ENCODE peak calls at places on chromosomes 5 and 9, in six cellular contexts. W, F, D, M, U and P are unnamed samples. For H3K36me3, the result is how much of the 10 kb centered on the place peaks cover.

GRCh38 chr9:108093773-108094675 is 604.5 kb upstream of the KLF4 start:
- DNase-seq in M (peak), D (peak), W (no peak), U (no peak), F (no peak), P (peak)

GRCh38 chr9:78671785-78672184 is 374.9 kb downstream of the PSAT1 start:
- DNase-seq in M (no peak), F (no peak), U (no peak), W (no peak), D (no peak), P (no peak)

GRCh38 chr5:150219142-150219541 is 29.3 kb downstream of the SLC6A7 start:
- DNase-seq in D (peak), W (no peak), U (no peak), M (no peak), F (no peak), P (no peak)

GRCh38 chr9:79621916-79622575 is 50.3 kb downstream of the TLE4 start:
- DNase-seq in M (no peak), U (no peak), D (no peak), W (no peak), F (no peak), P (no peak)

GRCh38 chr5:39657943-39658342 is 233.2 kb upstream of the DAB2 start:
- DNase-seq in U (no peak), W (no peak), F (no peak), D (no peak), M (no peak), P (no peak)

GRCh38 chr5:139385061-139385889 is 2.2 kb upstream of the SLC23A1 start:
- DNase-seq in M (no peak), F (peak), U (peak), W (no peak), D (peak), P (no peak)

GRCh38 chr5:10537614-10538013 is 26.3 kb upstream of the ANKRD33B start:
- DNase-seq in W (no peak), D (no peak), F (no peak), M (no peak), U (no peak), P (no peak)

GRCh38 chr5:139407517-139407916 is 3.6 kb upstream of the SPATA24 start:
- DNase-seq in F (no peak), W (no peak), D (no peak), U (no peak), M (no peak), P (no peak)

GRCh38 chr9:76818271-76818670 is 54.0 kb downstream of the PCA3 start:
- DNase-seq in M (peak), W (peak), D (peak), F (no peak), U (no peak), P (peak)

GRCh38 chr5:113243349-113243664 is 191.5 kb downstream of the TSSK1B start:
- DNase-seq in U (no peak), F (no peak), D (no peak), W (no peak), M (no peak), P (no peak)

GRCh38 chr9:17330097-17330496 is 195.3 kb downstream of the CNTLN start:
- DNase-seq in M (no peak), D (peak), W (no peak), U (no peak), F (no peak), P (no peak)

GRCh38 chr5:166240705-166241104 is 2050.7 kb upstream of the WWC1 start:
- DNase-seq in U (no peak), W (no peak), M (no peak), F (no peak), D (no peak), P (no peak)

GRCh38 chr5:124806026-124806856 is 59.8 kb upstream of the ZNF608 start:
- DNase-seq in D (peak), F (peak), W (peak), U (no peak), M (no peak), P (peak)

GRCh38 chr9:33143241-33143642 is 23.9 kb downstream of the B4GALT1 start:
- DNase-seq in W (no peak), M (no peak), F (no peak), U (no peak), D (peak), P (no peak)

GRCh38 chr9:93133641-93134017 is 422 bp downstream of the NINJ1 start:
- DNase-seq in U (peak), W (peak), M (no peak), F (peak), D (peak), P (peak)

GRCh38 chr9:108521063-108521462 is 334.7 kb downstream of the ACTL7B start:
- DNase-seq in F (no peak), U (no peak), M (no peak), D (peak), W (no peak), P (peak)

GRCh38 chr5:180283026-180283615 is 8.8 kb downstream of the MAPK9 start:
- DNase-seq in U (no peak), D (no peak), W (no peak), M (no peak), F (no peak), P (no peak)

GRCh38 chr5:68421667-68422220 is 206.2 kb downstream of the PIK3R1 start:
- DNase-seq in D (no peak), W (no peak), U (no peak), F (no peak), M (no peak), P (no peak)

GRCh38 chr5:52864376-52864775 is 76.7 kb downstream of the ITGA1 start:
- DNase-seq in U (no peak), W (no peak), F (no peak), M (no peak), D (peak), P (no peak)

GRCh38 chr9:3548636-3549035 is 22.8 kb upstream of the RFX3 start:
- DNase-seq in M (no peak), D (no peak), W (no peak), F (no peak), U (no peak), P (no peak)

GRCh38 chr9:114896344-114896743 is 34.0 kb downstream of the TNFSF8 start:
- DNase-seq in F (no peak), M (no peak), W (no peak), D (no peak), U (no peak), P (no peak)

GRCh38 chr5:72366324-72366976 is 46.3 kb downstream of the PTCD2 start:
- DNase-seq in W (peak), D (peak), F (no peak), U (no peak), M (peak), P (peak)

GRCh38 chr9:133978226-133979123 is 13.6 kb downstream of the VAV2 start:
- DNase-seq in U (peak), D (no peak), M (no peak), W (peak), F (peak), P (no peak)

GRCh38 chr9:133979921-133980863 is 11.9 kb downstream of the VAV2 start:
- DNase-seq in W (peak), F (peak), M (no peak), D (no peak), U (peak), P (no peak)

GRCh38 chr9:133977421-133978201 is 14.5 kb downstream of the VAV2 start:
- DNase-seq in F (peak), W (peak), D (no peak), U (peak), M (no peak), P (no peak)

GRCh38 chr9:133980864-133981588 is 11.1 kb downstream of the VAV2 start:
- DNase-seq in F (peak), W (peak), D (no peak), U (peak), M (no peak), P (no peak)

DNA sequence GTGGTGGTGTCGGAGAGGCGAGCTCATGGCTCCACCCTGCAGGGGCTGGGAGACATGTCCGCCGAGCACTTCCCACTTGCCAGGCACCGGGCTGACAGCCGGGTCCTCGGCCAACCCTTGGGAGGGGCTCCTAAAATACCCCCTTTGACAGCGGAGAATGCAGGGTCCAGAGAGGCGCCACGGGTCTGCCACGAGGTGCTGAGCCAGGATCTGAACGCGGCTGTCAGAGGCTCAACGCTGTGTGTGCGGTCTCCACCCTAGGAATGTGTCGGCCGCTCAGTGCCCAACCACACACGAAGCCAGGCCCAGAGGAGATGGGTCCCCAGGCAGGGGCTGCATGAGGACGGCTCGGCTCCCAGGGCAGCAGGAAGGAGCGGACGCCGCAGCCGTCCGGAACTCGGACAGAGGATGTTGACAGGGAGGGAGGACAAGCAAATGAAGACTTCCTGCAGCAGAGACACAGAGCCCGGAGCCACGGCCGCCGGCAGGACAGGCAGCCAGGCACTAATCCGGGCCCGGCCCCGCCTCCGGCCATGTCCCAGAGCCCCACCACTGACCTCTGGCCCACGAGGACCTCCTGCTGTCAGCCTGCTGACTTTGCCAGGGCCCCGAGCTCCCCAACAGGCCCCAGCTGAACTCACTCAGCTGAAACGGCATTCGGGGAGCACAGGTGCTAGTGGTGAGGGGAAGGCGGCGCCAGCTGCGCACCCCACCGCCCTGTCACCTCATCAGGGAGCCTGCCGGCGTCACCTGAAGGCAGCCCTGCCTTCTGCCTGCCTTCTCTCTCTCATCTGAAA is 12.8 kb downstream of the VAV2 start:
- DNase-seq in W (peak), F (peak), M (no peak), D (peak), U (peak), P (no peak)
- H3K4me3 ChIP-seq in W (peak), F (peak), M (no peak), D (peak), U (peak), P (no peak)

GRCh38 chr5:133109655-133110483 is 58.1 kb downstream of the HSPA4 start:
- DNase-seq in W (no peak), D (peak), M (no peak), F (no peak), U (no peak), P (no peak)
- H3K36me3 ChIP-seq in W (under half), D (under half), M (under half), F (under half), U (under half), P (under half)

GRCh38 chr5:78734094-78734845 is 85.7 kb upstream of the LHFPL2 start:
- DNase-seq in D (no peak), W (no peak), M (no peak), F (no peak), U (no peak), P (peak)

GRCh38 chr5:78730300-78731094 is 81.9 kb upstream of the LHFPL2 start:
- DNase-seq in D (no peak), U (no peak), W (no peak), F (no peak), M (no peak), P (no peak)

GRCh38 chr5:78727786-78728761 is 79.5 kb upstream of the LHFPL2 start:
- DNase-seq in M (no peak), F (no peak), D (no peak), W (no peak), U (no peak), P (no peak)

GRCh38 chr5:78735834-78736463 is 87.4 kb upstream of the LHFPL2 start:
- DNase-seq in D (no peak), M (no peak), U (no peak), F (no peak), W (no peak), P (no peak)

DNA sequence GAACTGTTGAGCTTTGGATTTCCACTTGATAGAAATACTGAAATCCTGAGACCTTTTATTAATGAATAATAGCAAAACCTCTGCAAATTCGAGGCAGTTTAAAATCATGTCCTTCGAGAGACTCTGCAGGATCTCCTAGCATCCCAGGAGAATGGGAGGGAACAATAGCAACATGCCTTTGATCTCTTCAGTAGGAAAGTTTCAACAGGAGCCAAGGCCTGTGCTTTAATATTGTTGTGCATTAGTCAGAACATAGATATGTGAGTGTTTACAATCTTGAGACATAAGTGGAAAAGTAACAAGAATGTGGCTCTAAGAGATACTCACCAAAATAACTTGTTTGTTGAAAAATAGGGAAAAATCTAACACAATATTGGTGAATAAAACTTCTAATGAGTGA is 83.3 kb upstream of the LHFPL2 start:
- DNase-seq in F (no peak), D (peak), W (no peak), U (no peak), M (no peak), P (no peak)
- H3K4me3 ChIP-seq in F (no peak), D (no peak), W (no peak), U (no peak), M (no peak), P (no peak)

GRCh38 chr5:96913233-96913632 is 22.6 kb upstream of the LNPEP start:
- DNase-seq in F (no peak), U (no peak), D (no peak), W (no peak), M (no peak), P (no peak)
- H3K36me3 ChIP-seq in F (under half), U (under half), D (under half), W (half or more), M (under half), P (under half)

GRCh38 chr9:135103001-135103446 is 15.6 kb downstream of the OLFM1 start:
- DNase-seq in W (no peak), U (no peak), M (no peak), D (no peak), F (peak), P (peak)

GRCh38 chr9:135102331-135102730 is 14.9 kb downstream of the OLFM1 start:
- DNase-seq in W (no peak), M (no peak), F (peak), D (no peak), U (no peak), P (no peak)

GRCh38 chr9:135104761-135105160 is 17.3 kb downstream of the OLFM1 start:
- DNase-seq in W (no peak), D (no peak), F (peak), M (no peak), U (no peak), P (no peak)

GRCh38 chr9:135105211-135105745 is 17.8 kb downstream of the OLFM1 start:
- DNase-seq in F (peak), W (no peak), M (no peak), D (no peak), U (no peak), P (no peak)

DNA sequence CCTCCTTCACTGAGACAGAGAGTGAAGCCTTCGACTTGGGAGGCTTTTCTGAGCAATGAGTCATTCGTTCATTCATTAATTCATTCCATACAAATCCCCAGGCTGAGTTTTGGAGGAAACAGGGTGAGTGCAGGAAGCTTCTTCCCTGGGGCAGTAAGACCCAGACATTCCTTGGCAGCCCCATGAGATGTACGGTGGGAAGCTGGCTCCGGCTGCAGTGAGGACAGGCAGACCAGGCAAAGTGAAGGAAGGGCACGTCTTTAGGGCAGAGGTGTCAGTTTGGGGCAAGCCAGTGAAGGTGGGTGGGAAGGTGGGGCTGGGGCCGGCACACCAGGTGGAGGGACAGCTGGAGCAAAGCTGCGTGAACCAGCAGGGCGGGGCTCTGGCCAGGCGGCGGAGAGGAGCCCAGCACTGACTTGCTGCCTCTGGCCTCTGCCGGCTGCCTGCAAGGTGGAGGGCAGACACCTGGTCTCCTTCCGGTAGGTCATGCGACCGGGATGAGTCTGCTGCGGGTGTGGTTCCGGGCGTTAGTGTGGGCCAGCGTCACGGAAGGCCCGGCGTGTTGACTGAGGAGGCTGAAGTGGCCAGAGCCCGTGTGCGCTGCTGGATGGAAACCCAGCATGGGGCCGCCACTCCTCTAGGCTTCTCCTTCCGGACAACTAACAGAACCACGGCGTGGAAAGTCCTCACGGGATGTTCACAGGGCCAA is 16.6 kb downstream of the OLFM1 start:
- DNase-seq in F (peak), M (no peak), W (no peak), U (no peak), D (no peak), P (peak)
- H3K4me3 ChIP-seq in F (no peak), M (no peak), W (no peak), U (no peak), D (no peak), P (no peak)

GRCh38 chr5:170028124-170028523 is 47.8 kb upstream of the INSYN2B start:
- DNase-seq in D (peak), U (no peak), F (no peak), W (no peak), M (no peak), P (no peak)
- H3K36me3 ChIP-seq in D (under half), U (under half), F (under half), W (under half), M (under half), P (under half)

GRCh38 chr5:134268019-134268601 is 42.2 kb upstream of the PPP2CA start:
- DNase-seq in W (no peak), M (no peak), F (no peak), D (no peak), U (no peak), P (no peak)
- H3K4me3 ChIP-seq in W (no peak), M (no peak), F (no peak), D (no peak), U (no peak), P (no peak)

GRCh38 chr9:37426846-37427245 is 4.3 kb downstream of the GRHPR start:
- DNase-seq in W (no peak), U (no peak), M (no peak), F (peak), D (no peak), P (no peak)
- H3K36me3 ChIP-seq in W (under half), U (under half), M (under half), F (under half), D (under half), P (under half)

DNA sequence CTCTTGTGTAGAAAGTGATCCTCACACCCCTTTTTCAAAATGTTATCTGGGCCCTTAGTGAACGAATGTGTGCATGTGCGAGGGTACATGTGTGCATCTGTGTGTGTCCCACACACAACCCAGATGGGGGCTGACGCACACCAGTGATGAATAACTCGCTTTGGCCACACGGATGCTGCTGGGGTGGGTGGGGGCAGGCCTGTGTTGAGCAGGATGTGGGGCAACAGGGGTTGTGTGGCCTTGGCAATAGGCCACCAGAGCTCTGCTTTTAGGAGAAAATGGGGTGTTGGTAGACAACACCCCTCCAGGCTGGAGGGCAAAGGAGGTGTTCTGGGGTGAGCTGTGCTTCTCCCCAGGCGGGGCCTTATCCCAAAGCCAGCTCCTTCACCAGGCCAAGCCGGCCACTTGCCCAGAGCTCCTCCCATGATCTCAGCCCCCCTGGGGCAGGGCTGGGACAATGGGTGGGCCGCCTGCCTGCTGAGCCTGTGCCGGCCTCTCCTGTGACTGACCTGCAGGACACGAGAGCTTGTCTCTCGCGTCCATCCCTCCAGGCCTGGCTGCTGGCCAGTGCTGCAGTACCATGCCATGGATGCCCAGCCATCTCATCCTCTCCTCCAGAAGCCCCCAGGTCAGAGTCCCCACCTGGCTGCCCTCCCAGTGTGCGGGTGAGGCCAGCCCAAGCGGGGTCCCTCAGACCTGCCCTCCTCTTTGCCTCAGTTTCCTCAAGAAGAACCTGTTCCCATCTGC is 1.7 kb downstream of the DBN1 start:
- DNase-seq in D (peak), W (peak), U (no peak), M (no peak), F (peak), P (no peak)
- H3K4me3 ChIP-seq in D (peak), W (peak), U (peak), M (peak), F (peak), P (peak)

GRCh38 chr9:136233868-136234267 is 11.7 kb downstream of the QSOX2 start:
- DNase-seq in M (no peak), U (no peak), W (no peak), D (no peak), F (peak), P (no peak)
- H3K36me3 ChIP-seq in M (under half), U (under half), W (under half), D (under half), F (under half), P (under half)